ENCODE peak calls at places on chromosomes 16 and 17, in eight cellular contexts. W is epithelial cell of esophagus, Y is endothelial cell, U is cardiac muscle cell, M is Calu3, J is pancreas, L is mammary epithelial cell, H is sigmoid colon. F is an unnamed sample.

GRCh38 chr17:48566717-48567116 is 11.4 kb downstream of the HOXB4 start:
- DNase-seq in J (no peak), L (no peak), H (no peak), W (no peak), U (no peak), Y (no peak), M (no peak), F (no peak)

GRCh38 chr16:72832640-72833039 is 215.3 kb downstream of the ZFHX3 start:
- DNase-seq in M (peak), J (peak), U (peak), Y (peak), H (peak), W (peak), L (peak), F (peak)

GRCh38 chr17:67656494-67657203 is 61.1 kb upstream of the NOL11 start:
- DNase-seq in H (no peak), M (no peak), U (no peak), L (no peak), J (no peak), Y (no peak), W (no peak), F (no peak)

GRCh38 chr16:68079616-68080344 is 5.4 kb upstream of the NFATC3 start:
- DNase-seq in W (no peak), L (no peak), Y (peak), M (no peak), U (peak), J (no peak), H (peak), F (no peak)

GRCh38 chr16:5062051-5062450 is 3.7 kb downstream of the C16orf89 start:
- DNase-seq in H (peak), M (no peak), L (no peak), U (no peak), Y (no peak), W (no peak), J (no peak), F (no peak)

GRCh38 chr16:54135361-54136275 is 151.0 kb downstream of the IRX3 start:
- DNase-seq in Y (no peak), M (no peak), H (no peak), U (peak), L (peak), J (no peak), W (peak), F (no peak)

GRCh38 chr16:89010210-89010925 is 33.4 kb upstream of the CBFA2T3 start:
- DNase-seq in Y (no peak), U (no peak), L (no peak), J (no peak), W (no peak), H (peak), M (no peak), F (peak)

GRCh38 chr16:27154573-27155521 is 48.5 kb upstream of the KDM8 start:
- DNase-seq in W (peak), M (peak), J (peak), Y (peak), U (peak), H (peak), L (peak), F (peak)

GRCh38 chr17:15278381-15278780 is 13.3 kb upstream of the PMP22 start:
- DNase-seq in M (no peak), Y (no peak), H (no peak), W (no peak), U (no peak), J (no peak), L (no peak), F (no peak)

GRCh38 chr17:67824735-67825626 is at the start of gene BPTF:
- DNase-seq in Y (peak), J (peak), L (peak), M (peak), U (peak), W (peak), H (peak), F (peak)

DNA sequence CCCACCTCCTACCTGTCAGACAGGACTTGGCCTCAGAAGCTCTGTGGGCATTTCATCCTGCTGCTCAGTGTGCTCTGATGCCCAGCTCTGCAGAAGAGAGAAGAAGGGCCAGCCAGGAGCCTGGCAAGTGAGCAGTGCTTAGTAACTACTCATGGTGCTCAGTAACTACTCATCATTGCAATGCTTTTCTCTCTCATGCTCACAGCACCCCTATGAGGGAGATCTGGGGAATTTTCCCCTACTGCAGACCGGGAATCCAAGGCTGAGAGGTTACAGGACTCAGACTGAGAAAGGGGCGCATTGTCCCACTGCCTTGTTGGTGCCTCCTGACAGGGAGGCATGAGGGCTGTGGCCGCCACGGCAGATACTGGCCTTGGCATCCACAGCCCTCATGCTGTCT is 261.1 kb downstream of the C16orf95 start:
- DNase-seq in W (peak), L (peak), H (peak), Y (no peak), J (no peak), M (no peak), U (peak), F (no peak)
- TF ChIP-seq CTCF in W (no peak), L (peak), H (no peak), Y (no peak), J (no peak), M (no peak), U (peak), F (no peak)

GRCh38 chr17:5092139-5093010 is 14.1 kb downstream of the ZFP3 start:
- DNase-seq in M (no peak), J (no peak), L (no peak), H (no peak), Y (no peak), W (no peak), U (no peak), F (no peak)
- TF ChIP-seq CTCF in M (no peak), J (no peak), L (no peak), H (no peak), Y (no peak), W (no peak), U (no peak), F (no peak)

GRCh38 chr17:44115585-44116415 is 7.6 kb downstream of the HDAC5 start:
- DNase-seq in W (peak), J (no peak), Y (peak), M (peak), U (peak), H (no peak), L (no peak), F (peak)
- TF ChIP-seq CTCF in W (peak), J (peak), Y (peak), M (peak), U (peak), H (peak), L (peak), F (peak)

GRCh38 chr17:73210002-73210678 is 17.3 kb downstream of the COG1 start:
- DNase-seq in W (peak), Y (no peak), L (no peak), U (no peak), J (no peak), M (no peak), H (no peak), F (no peak)
- TF ChIP-seq CTCF in W (peak), Y (peak), L (peak), U (peak), J (no peak), M (peak), H (no peak), F (peak)

GRCh38 chr17:74945543-74945942 is 9.8 kb downstream of the OTOP3 start:
- DNase-seq in W (no peak), H (no peak), L (no peak), J (no peak), Y (no peak), U (no peak), M (no peak), F (no peak)
- TF ChIP-seq CTCF in W (no peak), H (no peak), L (no peak), J (no peak), Y (no peak), U (no peak), M (no peak), F (no peak)